ENCODE peak calls at places on chromosomes 1 and 21, in eight cellular contexts. B is transverse colon, H is bronchial epithelial cell, M is Calu3, R is heart right ventricle, O is pancreas, T is cardiac fibroblast, D is MM.1S. P is an unnamed sample.

GRCh38 chr1:191320062-191320461 is 838.2 kb upstream of the RGS18 start:
- DNase-seq in H (no peak), D (no peak), O (no peak), T (peak), B (no peak), R (no peak), M (peak), P (no peak)

GRCh38 chr1:64539808-64540207 is 69.9 kb downstream of the CACHD1 start:
- DNase-seq in D (no peak), M (no peak), B (peak), R (peak), O (peak), H (no peak), T (peak), P (no peak)

GRCh38 chr1:110324667-110325066 is 14.5 kb upstream of the RBM15 start:
- DNase-seq in O (no peak), H (no peak), D (no peak), B (no peak), R (no peak), M (no peak), T (no peak), P (no peak)

GRCh38 chr21:42580076-42580792 is 66.6 kb downstream of the SLC37A1 start:
- DNase-seq in O (no peak), M (no peak), R (no peak), T (no peak), H (no peak), B (peak), D (no peak), P (no peak)

GRCh38 chr1:46587072-46587471 is 17.0 kb downstream of the MKNK1 start:
- DNase-seq in O (no peak), H (no peak), R (peak), T (no peak), D (no peak), M (no peak), B (peak), P (no peak)

GRCh38 chr1:94209982-94210381 is 27.4 kb downstream of the ARHGAP29 start:
- DNase-seq in O (no peak), R (no peak), M (no peak), T (no peak), B (no peak), D (no peak), H (no peak), P (no peak)

GRCh38 chr1:11550664-11551283 is 71.8 kb downstream of the DISP3 start:
- DNase-seq in T (peak), B (peak), M (peak), D (peak), R (peak), H (peak), O (peak), P (peak)

GRCh38 chr1:153288634-153289275 is 24.0 kb downstream of the PGLYRP3 start:
- DNase-seq in O (no peak), B (no peak), R (no peak), M (peak), H (peak), T (no peak), D (no peak), P (peak)

GRCh38 chr1:235329139-235329808 is 904 bp downstream of the GGPS1 start:
- DNase-seq in H (peak), R (no peak), B (peak), M (peak), O (peak), T (peak), D (peak), P (peak)

GRCh38 chr1:208166340-208167138 is 77.6 kb downstream of the PLXNA2 start:
- DNase-seq in M (no peak), R (no peak), T (no peak), H (peak), O (no peak), D (no peak), B (no peak), P (no peak)

GRCh38 chr1:64487061-64487460 is 17.1 kb downstream of the CACHD1 start:
- DNase-seq in H (no peak), D (no peak), O (no peak), M (no peak), B (no peak), T (no peak), R (no peak), P (no peak)

GRCh38 chr1:117237701-117238413 is 27.1 kb upstream of the VTCN1 start:
- DNase-seq in H (peak), O (no peak), T (peak), R (no peak), B (no peak), D (no peak), M (peak), P (no peak)

GRCh38 chr1:108816049-108816882 is 40.6 kb downstream of the AKNAD1 start:
- DNase-seq in D (no peak), O (peak), R (peak), T (peak), H (peak), B (peak), M (peak), P (no peak)

GRCh38 chr1:15206418-15207030 is 40.5 kb upstream of the FHAD1 start:
- DNase-seq in B (no peak), R (no peak), H (peak), O (no peak), M (no peak), T (no peak), D (no peak), P (no peak)

GRCh38 chr1:47232187-47232874 is at the start of gene TAL1:
- DNase-seq in H (no peak), B (no peak), M (no peak), O (no peak), T (peak), R (peak), D (no peak), P (no peak)

GRCh38 chr1:208177656-208178055 is 66.5 kb downstream of the PLXNA2 start:
- DNase-seq in R (no peak), M (no peak), T (no peak), D (peak), O (no peak), H (peak), B (peak), P (peak)

GRCh38 chr1:62088439-62088838 is 106.2 kb upstream of the L1TD1 start:
- DNase-seq in T (no peak), M (no peak), O (no peak), H (no peak), D (no peak), R (no peak), B (no peak), P (no peak)

GRCh38 chr1:82586473-82586872 is 785.7 kb downstream of the ADGRL2 start:
- DNase-seq in D (no peak), B (no peak), O (no peak), T (peak), R (peak), H (no peak), M (no peak), P (no peak)

GRCh38 chr1:179812501-179813292 is 64.9 kb downstream of the TOR1AIP2 start:
- DNase-seq in O (no peak), D (no peak), H (no peak), R (no peak), B (no peak), M (no peak), T (peak), P (no peak)

GRCh38 chr1:219317762-219318353 is 144.2 kb downstream of the LYPLAL1 start:
- DNase-seq in H (no peak), D (no peak), R (no peak), M (peak), T (peak), O (no peak), B (no peak), P (peak)

GRCh38 chr1:231919900-231920299 is 293.3 kb downstream of the DISC1 start:
- DNase-seq in O (no peak), D (no peak), B (no peak), R (peak), H (no peak), T (no peak), M (no peak), P (no peak)

GRCh38 chr1:59107516-59107915 is 189.4 kb upstream of the FGGY start:
- DNase-seq in B (no peak), D (no peak), R (peak), H (peak), T (peak), M (no peak), O (no peak), P (no peak)

GRCh38 chr1:243253211-243253926 is 1.7 kb downstream of the CEP170 start:
- DNase-seq in H (peak), T (no peak), D (no peak), R (no peak), B (no peak), O (no peak), M (no peak), P (no peak)

GRCh38 chr1:22754106-22754768 is 43.6 kb downstream of the EPHB2 start:
- DNase-seq in B (no peak), D (no peak), R (no peak), O (no peak), H (no peak), T (no peak), M (no peak), P (peak)

GRCh38 chr1:153568367-153569099 is 2.9 kb upstream of the S100A2 start:
- DNase-seq in T (peak), M (peak), B (peak), O (peak), H (peak), D (peak), R (peak), P (peak)

GRCh38 chr1:47388548-47389238 is 27.4 kb upstream of the FOXE3 start:
- DNase-seq in H (peak), T (peak), D (peak), R (peak), B (peak), M (peak), O (peak), P (peak)

GRCh38 chr1:103529746-103530145 is 4.2 kb downstream of the RNPC3 start:
- DNase-seq in D (no peak), T (no peak), M (no peak), R (no peak), H (peak), B (no peak), O (peak), P (no peak)

GRCh38 chr21:20721151-20721550 is 277.1 kb upstream of the NCAM2 start:
- DNase-seq in B (no peak), R (no peak), H (no peak), D (no peak), M (no peak), O (no peak), T (no peak), P (no peak)

GRCh38 chr1:43533615-43534014 is 2.9 kb downstream of the PTPRF start:
- DNase-seq in D (no peak), B (no peak), H (no peak), M (no peak), T (no peak), R (no peak), O (no peak), P (no peak)

GRCh38 chr1:30763654-30764248 is 6.2 kb upstream of the LAPTM5 start:
- DNase-seq in T (peak), D (no peak), R (no peak), H (no peak), O (no peak), M (no peak), B (no peak), P (no peak)

GRCh38 chr1:62841587-62842169 is 57.7 kb downstream of the ATG4C start:
- DNase-seq in T (peak), O (no peak), D (peak), H (peak), R (peak), B (no peak), M (peak), P (peak)

GRCh38 chr1:229984310-229984991 is 82.6 kb upstream of the GALNT2 start:
- DNase-seq in T (no peak), H (no peak), M (no peak), D (no peak), B (no peak), O (no peak), R (no peak), P (no peak)

GRCh38 chr21:37145635-37146111 is 72.6 kb downstream of the TTC3 start:
- DNase-seq in M (no peak), D (no peak), B (no peak), H (peak), T (peak), R (no peak), O (no peak), P (no peak)

GRCh38 chr1:119329521-119329920 is 39.1 kb upstream of the HAO2 start:
- DNase-seq in R (no peak), T (no peak), M (no peak), D (no peak), B (no peak), H (no peak), O (no peak), P (no peak)

GRCh38 chr1:58779837-58780585 is 3.8 kb downstream of the JUN start:
- DNase-seq in T (peak), O (peak), D (no peak), H (peak), M (peak), B (peak), R (peak), P (no peak)

GRCh38 chr1:230097370-230097769 is 30.3 kb downstream of the GALNT2 start:
- DNase-seq in B (no peak), T (no peak), R (no peak), M (no peak), D (no peak), H (no peak), O (no peak), P (no peak)

GRCh38 chr1:43008425-43009108 is 49.9 kb upstream of the SLC2A1 start:
- DNase-seq in B (no peak), D (no peak), T (no peak), M (no peak), R (no peak), O (no peak), H (no peak), P (no peak)

GRCh38 chr1:116537898-116538297 is 32.9 kb downstream of the CD58 start:
- DNase-seq in D (no peak), H (no peak), M (no peak), B (no peak), T (no peak), O (no peak), R (no peak), P (no peak)

GRCh38 chr1:1358433-1359201 is at the start of gene MXRA8:
- DNase-seq in O (no peak), H (no peak), M (no peak), D (no peak), R (peak), B (peak), T (peak), P (no peak)

GRCh38 chr1:237799762-237800474 is 90.8 kb downstream of the ZP4 start:
- DNase-seq in H (peak), T (peak), R (peak), B (peak), O (peak), D (peak), M (peak), P (peak)
- TF ChIP-seq CTCF in H (peak), T (no peak), R (no peak), B (peak), O (peak), D (peak), M (peak), P (peak)

DNA sequence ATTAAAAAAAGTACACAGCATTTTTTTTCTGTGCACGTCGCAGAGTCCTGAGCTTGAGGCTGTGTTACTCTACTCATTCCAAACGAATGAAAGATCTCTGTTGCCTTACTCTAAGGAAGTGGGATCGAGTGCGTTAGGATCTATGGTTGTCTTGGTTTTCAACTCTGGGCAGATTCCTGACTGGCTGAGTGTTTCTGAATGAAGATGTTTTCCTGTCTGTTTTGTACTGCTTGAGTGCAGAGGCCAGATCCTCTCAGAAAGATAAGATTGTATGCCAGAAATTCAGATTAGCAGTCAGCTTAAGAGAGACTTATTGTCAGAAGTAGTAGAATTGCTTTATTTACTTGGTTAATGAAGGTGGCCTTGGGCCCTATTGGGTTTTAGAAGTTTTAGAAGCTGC is 14.0 kb downstream of the PLA2G2E start:
- DNase-seq in H (no peak), M (no peak), R (no peak), B (no peak), T (no peak), O (no peak), D (no peak), P (no peak)
- TF ChIP-seq CTCF in H (no peak), M (no peak), R (no peak), B (no peak), T (no peak), O (no peak), D (no peak), P (no peak)

DNA sequence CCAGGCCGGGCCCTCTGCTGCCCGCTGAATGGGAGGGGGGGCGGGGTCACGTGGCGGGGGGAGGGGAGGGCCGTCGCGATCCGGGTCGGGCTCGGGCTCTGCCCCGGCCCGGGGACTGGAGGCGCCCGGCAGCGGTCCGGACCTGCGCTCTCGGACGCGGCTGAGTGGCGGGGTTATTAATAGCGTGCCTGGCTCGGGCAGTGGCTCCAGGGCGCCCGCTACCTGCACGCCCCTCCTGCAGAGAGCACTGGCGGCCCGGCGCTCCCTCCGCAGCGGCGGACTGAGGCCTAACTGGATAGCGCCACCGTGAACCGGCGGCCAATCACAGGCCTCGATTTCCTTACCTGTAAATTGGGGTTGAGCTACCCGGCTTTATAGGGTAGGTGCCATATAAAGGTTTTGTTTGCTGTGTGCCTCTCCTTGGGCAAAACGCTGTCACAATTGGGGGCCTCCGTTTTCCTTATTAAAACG is 28.0 kb downstream of the AHDC1 start:
- DNase-seq in B (peak), H (peak), M (peak), R (peak), D (peak), O (peak), T (peak), P (peak)
- TF ChIP-seq CTCF in B (no peak), H (no peak), M (no peak), R (peak), D (peak), O (no peak), T (no peak), P (peak)

GRCh38 chr21:44484498-44485253 is 29.4 kb downstream of the LRRC3 start:
- DNase-seq in H (no peak), M (no peak), T (no peak), D (no peak), O (no peak), R (no peak), B (no peak), P (no peak)
- TF ChIP-seq CTCF in H (no peak), M (no peak), T (no peak), D (no peak), O (no peak), R (no peak), B (no peak), P (no peak)